ENCODE peak calls at places on chromosomes 16 and 17, in seven cellular contexts. S, G, J, T, Z, P and B are unnamed samples.

GRCh38 chr16:20899503-20900298 is 457 bp downstream of the DCUN1D3 start:
- DNase-seq in J (no peak), P (no peak), G (no peak), S (no peak), Z (peak; percentile 48), T (no peak), B (no peak)

GRCh38 chr16:72189865-72190371 is 18.0 kb upstream of the PMFBP1 start:
- DNase-seq in J (no peak), Z (peak; percentile 65), S (no peak), G (peak; percentile 75), P (no peak), T (no peak), B (no peak)

GRCh38 chr17:614637-615546 is 99.7 kb downstream of the VPS53 start:
- DNase-seq in Z (peak; percentile 80), S (no peak), G (no peak), J (no peak), T (no peak), P (no peak), B (no peak)

GRCh38 chr17:15490634-15491261 is 23.3 kb upstream of the CDRT4 start:
- DNase-seq in S (no peak), G (peak; percentile 80), T (peak; percentile 90), J (peak; percentile 28), Z (peak; percentile 93), P (peak; percentile 83), B (peak; percentile 83)

GRCh38 chr17:75091855-75092327 is 4.1 kb downstream of the SLC16A5 start:
- DNase-seq in T (peak; percentile 73), Z (no peak), J (no peak), P (no peak), S (no peak), G (no peak), B (no peak)

GRCh38 chr16:30458561-30459394 is 13.1 kb upstream of the SEPHS2 start:
- DNase-seq in Z (no peak), S (no peak), P (peak; percentile 47), G (no peak), J (no peak), T (peak; percentile 90), B (peak; percentile 65)

GRCh38 chr17:4505187-4505586 is 6.5 kb downstream of the SPNS2 start:
- DNase-seq in S (no peak), Z (no peak), G (no peak), T (no peak), P (no peak), J (no peak), B (no peak)

GRCh38 chr17:67474081-67474661 is 97.1 kb downstream of the PITPNC1 start:
- DNase-seq in G (peak; percentile 80), S (no peak), Z (peak; percentile 88), P (peak; percentile 37), J (peak; percentile 37), T (no peak), B (peak; percentile 65)

GRCh38 chr16:3756113-3756512 is 38.8 kb upstream of the TRAP1 start:
- DNase-seq in S (no peak), G (no peak), J (no peak), P (no peak), T (peak; percentile 29), Z (no peak), B (no peak)

GRCh38 chr16:25111403-25112166 is at the start of gene LCMT1:
- DNase-seq in Z (peak; percentile 98), J (peak; percentile 91), G (peak; percentile 97), T (peak; percentile 97), P (peak; percentile 94), S (peak; percentile 91), B (peak; percentile 94)

GRCh38 chr16:2295056-2295798 is 27.3 kb upstream of the RNPS1 start:
- DNase-seq in P (no peak), S (no peak), Z (no peak), G (no peak), T (no peak), J (no peak), B (no peak)

GRCh38 chr17:77326636-77327035 is 185.9 kb downstream of the SEC14L1 start:
- DNase-seq in S (no peak), P (no peak), Z (no peak), T (no peak), G (no peak), J (peak; percentile 13), B (no peak)

GRCh38 chr17:44862278-44862914 is 14.7 kb downstream of the HIGD1B start:
- DNase-seq in T (no peak), P (no peak), Z (no peak), S (no peak), G (no peak), J (no peak), B (no peak)

GRCh38 chr17:13750783-13751484 is 149.2 kb upstream of the HS3ST3A1 start:
- DNase-seq in Z (no peak), J (no peak), S (no peak), T (no peak), P (no peak), G (peak; percentile 49), B (no peak)

GRCh38 chr17:57365420-57365819 is 109.1 kb downstream of the MSI2 start:
- DNase-seq in Z (peak; percentile 27), J (no peak), S (no peak), P (no peak), T (no peak), G (no peak), B (no peak)

GRCh38 chr16:84074721-84075120 is 32.1 kb upstream of the SLC38A8 start:
- DNase-seq in J (no peak), T (no peak), P (peak; percentile 78), Z (no peak), G (no peak), S (no peak), B (no peak)

GRCh38 chr17:66786101-66786500 is 48.8 kb upstream of the CACNG5 start:
- DNase-seq in Z (no peak), S (no peak), T (no peak), J (no peak), G (no peak), P (no peak), B (no peak)

GRCh38 chr17:62085511-62086408 is 20.7 kb upstream of the MED13 start:
- DNase-seq in G (peak; percentile 89), Z (peak; percentile 86), T (no peak), S (no peak), J (no peak), P (no peak), B (no peak)

GRCh38 chr17:82055023-82055964 is 3.6 kb downstream of the GPS1 start:
- DNase-seq in P (peak; percentile 19), Z (no peak), S (no peak), G (no peak), J (no peak), T (no peak), B (peak; percentile 58)
- H3K27ac ChIP-seq in P (no peak overlapping the region), Z (no peak overlapping the region), S (no peak overlapping the region), G (no peak overlapping the region), J (no peak overlapping the region), T (no peak overlapping the region), B (no peak overlapping the region)

GRCh38 chr17:18854956-18855355 is 3.0 kb upstream of the PRPSAP2 start:
- DNase-seq in J (no peak), S (no peak), P (no peak), G (no peak), Z (no peak), T (no peak), B (no peak)
- H3K4me3 ChIP-seq in J (no peak overlapping the region), S (peak overlapping the region; percentile 80), P (no peak overlapping the region), G (peak overlapping the region; percentile 58), Z (peak overlapping the region; percentile 89), T (no peak overlapping the region), B (no peak overlapping the region)

GRCh38 chr17:80760501-80760900 is 215.9 kb downstream of the RPTOR start:
- DNase-seq in Z (no peak), P (no peak), J (no peak), S (no peak), G (no peak), T (peak; percentile 53), B (no peak)
- H3K27ac ChIP-seq in Z (no peak overlapping the region), P (no peak overlapping the region), J (no peak overlapping the region), S (no peak overlapping the region), G (no peak overlapping the region), T (no peak overlapping the region), B (no peak overlapping the region)

DNA sequence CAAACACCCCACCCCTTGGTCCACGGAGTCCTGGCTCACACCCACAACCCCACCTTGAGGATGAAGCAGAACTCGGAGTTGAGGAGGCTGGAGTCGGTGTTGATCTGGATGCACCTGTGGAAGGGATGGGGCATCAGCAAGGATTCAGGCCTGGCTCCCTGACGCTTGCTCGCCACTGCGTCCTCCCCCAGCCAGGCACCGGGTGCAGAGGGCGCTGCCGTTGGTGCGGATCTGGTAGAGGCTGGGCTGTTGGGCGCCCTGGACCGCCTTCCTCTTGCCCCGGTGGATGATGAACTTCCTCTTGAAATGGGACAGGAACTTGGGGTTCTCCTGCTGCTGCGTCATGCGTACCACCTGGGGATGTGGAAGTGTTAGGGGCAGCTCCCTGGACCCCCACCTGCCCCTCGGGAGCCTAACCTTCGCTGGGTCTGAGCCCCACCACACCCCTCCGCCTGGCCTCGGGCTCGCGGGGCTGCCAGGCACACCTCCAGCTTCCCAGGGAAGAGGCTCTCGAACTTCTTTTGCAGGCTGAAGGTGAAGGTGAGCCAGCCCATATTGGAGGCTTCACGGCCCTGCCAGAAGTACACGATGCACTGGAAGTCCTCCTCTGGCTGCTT is 12.3 kb downstream of the FLII start:
- DNase-seq in P (no peak), T (no peak), J (no peak), G (no peak), S (no peak), Z (no peak), B (no peak)
- H3K4me3 ChIP-seq in P (no peak overlapping the region), T (peak overlapping the region; percentile 33), J (no peak overlapping the region), G (no peak overlapping the region), S (no peak overlapping the region), Z (no peak overlapping the region), B (no peak overlapping the region)

DNA sequence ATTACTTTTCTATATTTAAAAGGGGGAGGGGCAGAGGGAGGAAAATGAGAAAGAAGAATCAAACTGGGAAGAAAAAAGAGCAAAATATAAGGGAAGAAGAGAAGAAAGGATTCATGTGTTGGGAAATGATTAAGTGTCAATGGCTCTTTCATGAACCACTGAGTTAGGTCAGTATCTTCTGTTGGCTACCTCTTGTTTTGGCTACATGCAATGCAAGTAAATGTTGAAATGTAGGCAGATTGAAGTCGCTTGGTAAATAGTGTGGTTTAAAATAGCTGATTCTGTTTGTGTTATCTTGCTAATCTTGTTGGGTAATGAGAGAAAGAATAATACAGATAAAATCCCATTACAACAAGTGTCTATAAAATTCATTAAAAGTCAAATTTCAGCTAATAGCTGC is 27.2 kb downstream of the COX11 start:
- DNase-seq in P (no peak), T (no peak), Z (no peak), J (no peak), G (no peak), S (no peak), B (no peak)
- H3K27ac ChIP-seq in P (no peak overlapping the region), T (no peak overlapping the region), Z (no peak overlapping the region), J (no peak overlapping the region), G (no peak overlapping the region), S (no peak overlapping the region), B (no peak overlapping the region)